ENCODE peak calls at places on chromosomes 2 and 18, in nine cellular contexts. J is foreskin keratinocyte; H is activated CD8-positive, alpha-beta T cell treated with anti-CD3 and anti-CD28 coated beads for 36 hours; F is HFFc6; K is ovary; D is cardiac muscle cell; C is GM13976; W is fibroblast of the aortic adventitia; V is tibial nerve. X is an unnamed sample.
A peak's percentile ranks its signal among the peaks of the same experiment; 100 is the strongest.

GRCh38 chr2:200252661-200253067 is 53.8 kb upstream of the SPATS2L start:
- DNase-seq in C (no peak), J (no peak), W (peak; percentile 80), F (peak; percentile 50), D (peak; percentile 75), H (no peak), V (peak; percentile 9), K (no peak), X (no peak)

GRCh38 chr2:191486584-191487320 is 191.2 kb upstream of the NABP1 start:
- DNase-seq in H (no peak), F (peak; percentile 98), C (no peak), D (peak; percentile 91), W (peak; percentile 93), K (no peak), V (no peak), J (peak; percentile 93), X (no peak)

GRCh38 chr18:12327510-12328178 is 19.6 kb downstream of the TUBB6 start:
- DNase-seq in F (peak; percentile 82), K (peak; percentile 71), J (peak; percentile 57), C (peak; percentile 85), H (peak; percentile 89), D (peak; percentile 87), V (peak; percentile 66), W (peak; percentile 80), X (peak; percentile 86)

GRCh38 chr2:128475427-128476211 is 157.0 kb upstream of the HS6ST1 start:
- DNase-seq in H (no peak), J (no peak), F (no peak), V (no peak), D (no peak), W (no peak), C (no peak), K (no peak), X (no peak)

GRCh38 chr18:50909261-50909660 is 30.3 kb downstream of the ME2 start:
- DNase-seq in H (no peak), C (no peak), K (no peak), V (no peak), F (no peak), W (no peak), D (no peak), J (no peak), X (no peak)

GRCh38 chr2:127085260-127085666 is 21.7 kb downstream of the BIN1 start:
- DNase-seq in J (peak; percentile 36), W (peak; percentile 66), C (no peak), H (peak; percentile 75), K (no peak), F (peak; percentile 25), V (no peak), D (peak; percentile 65), X (no peak)

GRCh38 chr2:96265349-96265839 is 403 bp downstream of the TMEM127 start:
- DNase-seq in F (no peak), W (peak; percentile 11), J (peak; percentile 1), C (peak; percentile 57), K (no peak), V (peak; percentile 23), H (peak; percentile 45), D (no peak), X (no peak)

GRCh38 chr2:143705108-143705686 is 576.0 kb downstream of the ARHGAP15 start:
- DNase-seq in H (no peak), J (peak; percentile 67), D (peak; percentile 71), V (no peak), W (peak; percentile 62), C (no peak), K (no peak), F (no peak), X (no peak)

GRCh38 chr18:21509062-21509461 is 91.4 kb downstream of the ESCO1 start:
- DNase-seq in K (no peak), F (no peak), H (no peak), C (no peak), J (no peak), V (no peak), D (no peak), W (no peak), X (no peak)

GRCh38 chr2:101653469-101653868 is 44.0 kb upstream of the MAP4K4 start:
- DNase-seq in H (no peak), C (no peak), J (no peak), K (no peak), V (no peak), W (no peak), D (no peak), F (no peak), X (no peak)

GRCh38 chr2:216259081-216259480 is 113.2 kb downstream of the MARCHF4 start:
- DNase-seq in C (no peak), J (no peak), V (no peak), F (no peak), K (no peak), W (no peak), H (no peak), D (no peak), X (no peak)

GRCh38 chr2:55009277-55010055 is 40.8 kb downstream of the RTN4 start:
- DNase-seq in W (peak; percentile 27), H (no peak), K (no peak), D (no peak), V (no peak), C (no peak), F (no peak), J (no peak), X (no peak)

GRCh38 chr2:28408764-28409599 is 16.3 kb downstream of the FOSL2 start:
- DNase-seq in C (no peak), F (no peak), V (no peak), K (no peak), W (no peak), J (peak; percentile 75), H (peak; percentile 91), D (peak; percentile 66), X (no peak)

DNA sequence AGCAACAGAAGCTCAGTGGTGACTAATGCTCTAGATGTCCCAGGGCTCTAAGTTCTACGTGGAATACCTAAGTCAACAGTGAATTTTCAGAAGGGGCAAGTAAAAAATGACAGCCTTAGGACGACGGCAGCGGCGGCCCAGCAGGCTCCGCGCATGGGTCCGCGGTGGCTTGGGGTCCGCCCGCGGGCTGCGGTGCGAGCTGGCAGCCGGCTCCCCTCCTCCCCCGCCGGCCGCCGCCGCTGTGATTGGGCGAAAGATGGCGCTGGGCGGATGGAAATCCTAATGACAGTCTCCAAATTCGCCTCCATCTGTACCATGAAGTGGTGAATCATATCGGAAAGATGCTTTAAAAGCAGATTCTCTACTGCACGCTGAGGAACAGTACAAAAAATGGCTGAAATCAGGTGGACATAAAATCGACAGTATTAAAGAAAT is 74.7 kb downstream of the HNRNPLL start:
- DNase-seq in D (peak; percentile 64), C (peak; percentile 48), F (peak; percentile 72), V (peak; percentile 30), K (peak; percentile 56), H (peak; percentile 77), J (no peak), W (peak; percentile 58), X (no peak)
- TF ChIP-seq CTCF in D (peak; percentile 11), C (no peak), F (peak; percentile 27), V (no peak), K (no peak), H (no peak), J (peak; percentile 45), W (no peak), X (no peak)

GRCh38 chr18:10440874-10441273 is 13.6 kb upstream of the APCDD1 start:
- DNase-seq in J (no peak), K (no peak), C (no peak), H (no peak), V (no peak), W (no peak), F (no peak), D (no peak), X (no peak)

GRCh38 chr18:10441472-10441871 is 13.0 kb upstream of the APCDD1 start:
- DNase-seq in V (no peak), D (no peak), K (no peak), F (no peak), H (no peak), C (no peak), J (no peak), W (no peak), X (no peak)

GRCh38 chr18:10444314-10445006 is 10.0 kb upstream of the APCDD1 start:
- DNase-seq in J (no peak), D (no peak), C (no peak), W (no peak), H (no peak), F (no peak), V (no peak), K (no peak), X (no peak)

GRCh38 chr18:10443001-10443400 is 11.4 kb upstream of the APCDD1 start:
- DNase-seq in C (no peak), K (no peak), D (no peak), H (no peak), V (no peak), F (no peak), J (no peak), W (no peak), X (no peak)

GRCh38 chr18:10442551-10442971 is 11.9 kb upstream of the APCDD1 start:
- DNase-seq in D (peak; percentile 23), W (no peak), H (no peak), V (no peak), J (no peak), F (peak; percentile 20), C (no peak), K (no peak), X (no peak)
- TF ChIP-seq CTCF in D (no peak), W (no peak), H (no peak), V (no peak), J (peak; percentile 30), F (peak; percentile 48), C (no peak), K (no peak), X (no peak)

DNA sequence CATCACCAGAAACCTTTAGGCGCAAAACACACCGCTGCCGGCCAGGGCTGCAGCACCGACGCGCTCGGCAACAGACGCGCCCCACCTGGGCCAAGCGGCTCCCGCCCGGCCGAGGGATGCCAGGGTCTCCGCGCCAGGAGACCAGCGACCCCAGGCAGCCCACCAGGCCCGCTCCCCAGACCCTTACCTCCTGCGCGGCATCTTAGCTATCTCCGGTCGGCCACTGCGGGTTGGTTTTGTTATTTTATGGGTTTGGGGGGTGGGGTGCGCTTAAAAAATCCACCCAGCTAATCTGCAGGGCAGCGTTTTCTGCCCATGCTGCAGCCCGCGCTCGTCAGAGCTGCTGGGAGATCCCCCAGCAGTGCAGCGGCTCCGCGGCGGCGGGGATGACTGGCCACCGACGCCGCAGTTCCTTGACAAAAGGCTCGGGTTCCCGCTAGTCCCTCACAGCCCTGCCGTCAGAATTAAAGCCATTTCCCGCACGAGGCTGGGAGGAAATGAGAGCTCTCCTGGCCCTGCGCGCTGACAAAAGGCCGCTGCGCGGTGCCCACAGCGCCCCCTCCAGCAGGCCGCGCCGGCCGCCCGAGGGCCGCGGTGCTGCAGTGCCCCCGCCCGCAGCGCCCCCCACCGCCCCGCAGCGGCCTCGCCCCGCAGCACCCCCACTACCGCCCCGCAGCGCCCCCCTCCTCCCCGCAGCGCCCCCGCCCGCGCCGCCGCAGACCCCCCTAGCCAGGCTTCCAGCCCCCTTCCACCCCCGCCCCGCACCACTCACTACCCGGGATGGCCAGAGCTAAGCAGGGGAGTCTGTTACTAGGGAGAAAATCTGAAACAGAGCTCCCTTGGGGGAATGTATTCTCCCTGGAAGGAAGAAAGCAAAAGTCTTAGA is at the start of gene ADD2:
- DNase-seq in J (no peak), V (no peak), F (no peak), W (peak; percentile 3), D (peak; percentile 42), K (no peak), C (peak; percentile 70), H (peak; percentile 79), X (no peak)
- TF ChIP-seq CTCF in J (peak; percentile 56), V (no peak), F (no peak), W (peak; percentile 12), D (peak; percentile 35), K (no peak), C (peak; percentile 28), H (peak; percentile 44), X (no peak)

DNA sequence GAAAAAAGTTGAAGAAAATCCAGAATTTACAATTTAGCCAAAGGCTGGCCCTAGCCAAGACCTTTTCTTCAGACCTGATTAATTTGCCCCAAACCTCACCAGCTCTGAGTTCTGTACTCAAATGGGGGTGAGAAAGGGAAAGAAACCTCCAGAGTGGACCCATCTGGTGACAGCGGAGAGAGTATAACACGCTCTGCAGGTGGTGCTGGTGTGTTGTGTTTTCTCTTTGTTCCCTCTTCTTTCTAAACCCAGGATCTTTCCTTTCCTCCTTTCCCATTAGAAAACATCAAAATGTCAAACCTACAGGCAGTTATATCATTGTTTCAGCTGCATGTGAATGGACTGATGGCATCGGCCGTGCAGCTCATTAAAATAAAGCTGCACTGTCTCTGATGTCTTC is 253.3 kb upstream of the SP5 start:
- DNase-seq in C (no peak), W (no peak), F (no peak), H (no peak), D (peak; percentile 5), V (no peak), K (no peak), J (no peak), X (no peak)
- TF ChIP-seq CTCF in C (no peak), W (no peak), F (no peak), H (no peak), D (no peak), V (no peak), K (no peak), J (peak; percentile 26), X (no peak)